ENCODE peak calls at places on chromosomes 7 and 10, in ten cellular contexts. One of them, this sample, is unnamed.

GRCh38 chr10:90641731-90642130 is 216.1 kb downstream of the HTR7 start:
- DNase-seq in HuH-7: no peak
- DNase-seq in mammary epithelial cell: no peak
- DNase-seq in HFFc6: no peak
- DNase-seq in GM19239: no peak
- DNase-seq in activated CD8-positive, alpha-beta memory T cell treated with anti-CD3 and anti-CD28 coated beads, Interleukin-2, amount 50 U/mL, for 4 hours: no peak
- DNase-seq in RPMI8226: no peak
- DNase-seq in chondrocyte: no peak
- DNase-seq in psoas muscle: no peak
- DNase-seq in astrocyte of the spinal cord: no peak
- DNase-seq in this sample: no peak

GRCh38 chr7:92641921-92642511 is 51.8 kb upstream of the FAM133B start:
- DNase-seq in chondrocyte: no peak
- DNase-seq in activated CD8-positive, alpha-beta memory T cell treated with anti-CD3 and anti-CD28 coated beads, Interleukin-2, amount 50 U/mL, for 4 hours: peak; percentile 50
- DNase-seq in mammary epithelial cell: peak; percentile 89
- DNase-seq in psoas muscle: no peak
- DNase-seq in astrocyte of the spinal cord: peak; percentile 87
- DNase-seq in HFFc6: peak; percentile 56
- DNase-seq in GM19239: no peak
- DNase-seq in RPMI8226: no peak
- DNase-seq in HuH-7: no peak
- DNase-seq in this sample: no peak

GRCh38 chr7:50752422-50752821 is 30.3 kb downstream of the GRB10 start:
- DNase-seq in GM19239: no peak
- DNase-seq in chondrocyte: no peak
- DNase-seq in RPMI8226: no peak
- DNase-seq in HuH-7: no peak
- DNase-seq in activated CD8-positive, alpha-beta memory T cell treated with anti-CD3 and anti-CD28 coated beads, Interleukin-2, amount 50 U/mL, for 4 hours: no peak
- DNase-seq in mammary epithelial cell: no peak
- DNase-seq in HFFc6: no peak
- DNase-seq in astrocyte of the spinal cord: no peak
- DNase-seq in psoas muscle: no peak
- DNase-seq in this sample: no peak

GRCh38 chr10:60816624-60817023 is 38.3 kb downstream of the CDK1 start:
- DNase-seq in activated CD8-positive, alpha-beta memory T cell treated with anti-CD3 and anti-CD28 coated beads, Interleukin-2, amount 50 U/mL, for 4 hours: peak; percentile 18
- DNase-seq in HuH-7: peak; percentile 32
- DNase-seq in HFFc6: peak; percentile 85
- DNase-seq in astrocyte of the spinal cord: peak; percentile 91
- DNase-seq in GM19239: peak; percentile 30
- DNase-seq in mammary epithelial cell: peak; percentile 46
- DNase-seq in psoas muscle: no peak
- DNase-seq in RPMI8226: peak; percentile 79
- DNase-seq in chondrocyte: no peak
- DNase-seq in this sample: peak; percentile 75

GRCh38 chr10:120945801-120946302 is 94.7 kb downstream of the WDR11 start:
- DNase-seq in HFFc6: no peak
- DNase-seq in chondrocyte: no peak
- DNase-seq in HuH-7: no peak
- DNase-seq in mammary epithelial cell: peak; percentile 59
- DNase-seq in psoas muscle: no peak
- DNase-seq in RPMI8226: no peak
- DNase-seq in activated CD8-positive, alpha-beta memory T cell treated with anti-CD3 and anti-CD28 coated beads, Interleukin-2, amount 50 U/mL, for 4 hours: no peak
- DNase-seq in GM19239: no peak
- DNase-seq in astrocyte of the spinal cord: no peak
- DNase-seq in this sample: no peak

GRCh38 chr10:62373995-62374861 is at the start of gene ZNF365:
- DNase-seq in chondrocyte: no peak
- DNase-seq in HFFc6: peak; percentile 60
- DNase-seq in activated CD8-positive, alpha-beta memory T cell treated with anti-CD3 and anti-CD28 coated beads, Interleukin-2, amount 50 U/mL, for 4 hours: peak; percentile 23
- DNase-seq in GM19239: no peak
- DNase-seq in RPMI8226: no peak
- DNase-seq in HuH-7: peak; percentile 23
- DNase-seq in astrocyte of the spinal cord: peak; percentile 27
- DNase-seq in psoas muscle: peak; percentile 51
- DNase-seq in mammary epithelial cell: peak; percentile 78
- DNase-seq in this sample: no peak

GRCh38 chr7:51084121-51084520 is 232.5 kb downstream of the COBL start:
- DNase-seq in RPMI8226: no peak
- DNase-seq in GM19239: no peak
- DNase-seq in activated CD8-positive, alpha-beta memory T cell treated with anti-CD3 and anti-CD28 coated beads, Interleukin-2, amount 50 U/mL, for 4 hours: no peak
- DNase-seq in astrocyte of the spinal cord: no peak
- DNase-seq in mammary epithelial cell: no peak
- DNase-seq in HFFc6: no peak
- DNase-seq in psoas muscle: no peak
- DNase-seq in HuH-7: no peak
- DNase-seq in chondrocyte: no peak
- DNase-seq in this sample: no peak

GRCh38 chr7:108211382-108212201 is 81.4 kb upstream of the LAMB4 start:
- DNase-seq in chondrocyte: no peak
- DNase-seq in mammary epithelial cell: peak; percentile 94
- DNase-seq in HuH-7: no peak
- DNase-seq in astrocyte of the spinal cord: peak; percentile 48
- DNase-seq in psoas muscle: no peak
- DNase-seq in GM19239: no peak
- DNase-seq in HFFc6: peak; percentile 35
- DNase-seq in activated CD8-positive, alpha-beta memory T cell treated with anti-CD3 and anti-CD28 coated beads, Interleukin-2, amount 50 U/mL, for 4 hours: no peak
- DNase-seq in RPMI8226: peak; percentile 99
- DNase-seq in this sample: no peak

GRCh38 chr10:23331567-23332290 is 12.9 kb downstream of the C10orf67 start:
- DNase-seq in HuH-7: no peak
- DNase-seq in psoas muscle: no peak
- DNase-seq in chondrocyte: no peak
- DNase-seq in HFFc6: peak; percentile 80
- DNase-seq in mammary epithelial cell: peak; percentile 90
- DNase-seq in activated CD8-positive, alpha-beta memory T cell treated with anti-CD3 and anti-CD28 coated beads, Interleukin-2, amount 50 U/mL, for 4 hours: no peak
- DNase-seq in astrocyte of the spinal cord: peak; percentile 78
- DNase-seq in RPMI8226: no peak
- DNase-seq in GM19239: no peak
- DNase-seq in this sample: peak; percentile 29

GRCh38 chr7:106671160-106671559 is 10.2 kb upstream of the CCDC71L start:
- DNase-seq in psoas muscle: no peak
- DNase-seq in mammary epithelial cell: no peak
- DNase-seq in chondrocyte: no peak
- DNase-seq in RPMI8226: no peak
- DNase-seq in GM19239: no peak
- DNase-seq in activated CD8-positive, alpha-beta memory T cell treated with anti-CD3 and anti-CD28 coated beads, Interleukin-2, amount 50 U/mL, for 4 hours: no peak
- DNase-seq in HFFc6: no peak
- DNase-seq in astrocyte of the spinal cord: no peak
- DNase-seq in HuH-7: no peak
- DNase-seq in this sample: no peak

GRCh38 chr10:113104071-113104470 is 154.0 kb downstream of the TCF7L2 start:
- DNase-seq in psoas muscle: no peak
- DNase-seq in HuH-7: no peak
- DNase-seq in GM19239: no peak
- DNase-seq in chondrocyte: no peak
- DNase-seq in astrocyte of the spinal cord: no peak
- DNase-seq in activated CD8-positive, alpha-beta memory T cell treated with anti-CD3 and anti-CD28 coated beads, Interleukin-2, amount 50 U/mL, for 4 hours: no peak
- DNase-seq in RPMI8226: no peak
- DNase-seq in mammary epithelial cell: no peak
- DNase-seq in HFFc6: peak; percentile 31
- DNase-seq in this sample: no peak

GRCh38 chr7:3722396-3722846 is 421.4 kb downstream of the SDK1 start:
- DNase-seq in HuH-7: no peak
- DNase-seq in chondrocyte: no peak
- DNase-seq in psoas muscle: peak; percentile 57
- DNase-seq in GM19239: no peak
- DNase-seq in HFFc6: no peak
- DNase-seq in mammary epithelial cell: no peak
- DNase-seq in activated CD8-positive, alpha-beta memory T cell treated with anti-CD3 and anti-CD28 coated beads, Interleukin-2, amount 50 U/mL, for 4 hours: peak; percentile 26
- DNase-seq in astrocyte of the spinal cord: peak; percentile 23
- DNase-seq in RPMI8226: peak; percentile 39
- DNase-seq in this sample: peak; percentile 49

GRCh38 chr7:92588561-92588960 is 1.6 kb downstream of the FAM133B start:
- DNase-seq in activated CD8-positive, alpha-beta memory T cell treated with anti-CD3 and anti-CD28 coated beads, Interleukin-2, amount 50 U/mL, for 4 hours: no peak
- DNase-seq in RPMI8226: no peak
- DNase-seq in HFFc6: no peak
- DNase-seq in mammary epithelial cell: peak; percentile 57
- DNase-seq in astrocyte of the spinal cord: no peak
- DNase-seq in HuH-7: no peak
- DNase-seq in psoas muscle: no peak
- DNase-seq in GM19239: no peak
- DNase-seq in chondrocyte: no peak
- DNase-seq in this sample: no peak

GRCh38 chr7:1843921-1844335 is 173.9 kb downstream of the ELFN1 start:
- DNase-seq in psoas muscle: peak; percentile 29
- DNase-seq in chondrocyte: peak; percentile 91
- DNase-seq in HuH-7: no peak
- DNase-seq in mammary epithelial cell: no peak
- DNase-seq in astrocyte of the spinal cord: no peak
- DNase-seq in GM19239: no peak
- DNase-seq in activated CD8-positive, alpha-beta memory T cell treated with anti-CD3 and anti-CD28 coated beads, Interleukin-2, amount 50 U/mL, for 4 hours: no peak
- DNase-seq in HFFc6: no peak
- DNase-seq in RPMI8226: no peak
- DNase-seq in this sample: no peak

GRCh38 chr7:64574481-64575159 is 11.7 kb upstream of the ZNF680 start:
- DNase-seq in activated CD8-positive, alpha-beta memory T cell treated with anti-CD3 and anti-CD28 coated beads, Interleukin-2, amount 50 U/mL, for 4 hours: no peak
- DNase-seq in psoas muscle: no peak
- DNase-seq in RPMI8226: peak; percentile 93
- DNase-seq in HuH-7: no peak
- DNase-seq in HFFc6: no peak
- DNase-seq in astrocyte of the spinal cord: peak; percentile 63
- DNase-seq in mammary epithelial cell: no peak
- DNase-seq in chondrocyte: no peak
- DNase-seq in GM19239: no peak
- DNase-seq in this sample: no peak

GRCh38 chr7:47724335-47724982 is 142.5 kb upstream of the TNS3 start:
- DNase-seq in RPMI8226: no peak
- DNase-seq in psoas muscle: no peak
- DNase-seq in mammary epithelial cell: peak; percentile 10
- DNase-seq in GM19239: no peak
- DNase-seq in HuH-7: peak; percentile 28
- DNase-seq in astrocyte of the spinal cord: peak; percentile 88
- DNase-seq in activated CD8-positive, alpha-beta memory T cell treated with anti-CD3 and anti-CD28 coated beads, Interleukin-2, amount 50 U/mL, for 4 hours: no peak
- DNase-seq in chondrocyte: peak; percentile 56
- DNase-seq in HFFc6: peak; percentile 23
- DNase-seq in this sample: no peak